ENCODE peak calls at places on chromosomes 16 and 17, in ten cellular contexts. One of them, this sample, is unnamed.

GRCh38 chr17:18185832-18186231 is 2.2 kb downstream of the ALKBH5 start:
- DNase-seq in stimulated activated CD8-positive, alpha-beta memory T cell treated with anti-CD3 and anti-CD28 coated beads, Interleukin-2, amount 100 ng/mL, for 48 hours: no peak
- DNase-seq in cardiac muscle cell: no peak
- DNase-seq in tibial nerve: no peak
- DNase-seq in activated effector memory CD4-positive, alpha-beta T cell treated with anti-CD3 and anti-CD28 coated beads, Interleukin-2, amount 50 U/mL, for 16 hours: no peak
- DNase-seq in D721Med: no peak
- DNase-seq in activated T-cell treated with anti-CD3 and anti-CD28 coated beads, Interleukin-2, amount 50 U/mL, for 1 hour: no peak
- DNase-seq in B cell: no peak
- DNase-seq in hippocampal formation: no peak
- DNase-seq in left ventricle myocardium inferior: no peak
- DNase-seq in this sample: no peak

GRCh38 chr17:63364387-63364786 is 81.7 kb downstream of the CYB561 start:
- DNase-seq in left ventricle myocardium inferior: no peak
- DNase-seq in hippocampal formation: no peak
- DNase-seq in activated T-cell treated with anti-CD3 and anti-CD28 coated beads, Interleukin-2, amount 50 U/mL, for 1 hour: no peak
- DNase-seq in tibial nerve: no peak
- DNase-seq in stimulated activated CD8-positive, alpha-beta memory T cell treated with anti-CD3 and anti-CD28 coated beads, Interleukin-2, amount 100 ng/mL, for 48 hours: no peak
- DNase-seq in activated effector memory CD4-positive, alpha-beta T cell treated with anti-CD3 and anti-CD28 coated beads, Interleukin-2, amount 50 U/mL, for 16 hours: no peak
- DNase-seq in cardiac muscle cell: no peak
- DNase-seq in D721Med: no peak
- DNase-seq in B cell: no peak
- DNase-seq in this sample: no peak

GRCh38 chr16:57519796-57520360 is 16.5 kb downstream of the CCDC102A start:
- DNase-seq in left ventricle myocardium inferior: peak
- DNase-seq in cardiac muscle cell: peak
- DNase-seq in D721Med: peak
- DNase-seq in tibial nerve: peak
- DNase-seq in hippocampal formation: peak
- DNase-seq in activated T-cell treated with anti-CD3 and anti-CD28 coated beads, Interleukin-2, amount 50 U/mL, for 1 hour: peak
- DNase-seq in stimulated activated CD8-positive, alpha-beta memory T cell treated with anti-CD3 and anti-CD28 coated beads, Interleukin-2, amount 100 ng/mL, for 48 hours: peak
- DNase-seq in activated effector memory CD4-positive, alpha-beta T cell treated with anti-CD3 and anti-CD28 coated beads, Interleukin-2, amount 50 U/mL, for 16 hours: peak
- DNase-seq in B cell: peak
- DNase-seq in this sample: peak

GRCh38 chr17:56023851-56024250 is 129.4 kb upstream of the ANKFN1 start:
- DNase-seq in stimulated activated CD8-positive, alpha-beta memory T cell treated with anti-CD3 and anti-CD28 coated beads, Interleukin-2, amount 100 ng/mL, for 48 hours: no peak
- DNase-seq in D721Med: no peak
- DNase-seq in cardiac muscle cell: no peak
- DNase-seq in activated effector memory CD4-positive, alpha-beta T cell treated with anti-CD3 and anti-CD28 coated beads, Interleukin-2, amount 50 U/mL, for 16 hours: no peak
- DNase-seq in left ventricle myocardium inferior: no peak
- DNase-seq in activated T-cell treated with anti-CD3 and anti-CD28 coated beads, Interleukin-2, amount 50 U/mL, for 1 hour: no peak
- DNase-seq in tibial nerve: no peak
- DNase-seq in B cell: no peak
- DNase-seq in hippocampal formation: no peak
- DNase-seq in this sample: no peak

GRCh38 chr17:42399948-42400843 is 12.0 kb upstream of the STAT3 start:
- DNase-seq in left ventricle myocardium inferior: no peak
- DNase-seq in B cell: no peak
- DNase-seq in stimulated activated CD8-positive, alpha-beta memory T cell treated with anti-CD3 and anti-CD28 coated beads, Interleukin-2, amount 100 ng/mL, for 48 hours: no peak
- DNase-seq in tibial nerve: no peak
- DNase-seq in activated T-cell treated with anti-CD3 and anti-CD28 coated beads, Interleukin-2, amount 50 U/mL, for 1 hour: no peak
- DNase-seq in D721Med: no peak
- DNase-seq in cardiac muscle cell: no peak
- DNase-seq in activated effector memory CD4-positive, alpha-beta T cell treated with anti-CD3 and anti-CD28 coated beads, Interleukin-2, amount 50 U/mL, for 16 hours: no peak
- DNase-seq in hippocampal formation: no peak
- DNase-seq in this sample: no peak

GRCh38 chr16:72796222-72796621 is 251.7 kb downstream of the ZFHX3 start:
- DNase-seq in activated effector memory CD4-positive, alpha-beta T cell treated with anti-CD3 and anti-CD28 coated beads, Interleukin-2, amount 50 U/mL, for 16 hours: no peak
- DNase-seq in tibial nerve: no peak
- DNase-seq in hippocampal formation: no peak
- DNase-seq in left ventricle myocardium inferior: no peak
- DNase-seq in B cell: no peak
- DNase-seq in stimulated activated CD8-positive, alpha-beta memory T cell treated with anti-CD3 and anti-CD28 coated beads, Interleukin-2, amount 100 ng/mL, for 48 hours: no peak
- DNase-seq in D721Med: no peak
- DNase-seq in cardiac muscle cell: no peak
- DNase-seq in activated T-cell treated with anti-CD3 and anti-CD28 coated beads, Interleukin-2, amount 50 U/mL, for 1 hour: no peak
- DNase-seq in this sample: no peak

GRCh38 chr16:4693956-4694663 is 748 bp downstream of the NUDT16L1 start:
- DNase-seq in left ventricle myocardium inferior: peak
- DNase-seq in B cell: peak
- DNase-seq in stimulated activated CD8-positive, alpha-beta memory T cell treated with anti-CD3 and anti-CD28 coated beads, Interleukin-2, amount 100 ng/mL, for 48 hours: peak
- DNase-seq in D721Med: no peak
- DNase-seq in activated effector memory CD4-positive, alpha-beta T cell treated with anti-CD3 and anti-CD28 coated beads, Interleukin-2, amount 50 U/mL, for 16 hours: peak
- DNase-seq in tibial nerve: no peak
- DNase-seq in activated T-cell treated with anti-CD3 and anti-CD28 coated beads, Interleukin-2, amount 50 U/mL, for 1 hour: peak
- DNase-seq in hippocampal formation: no peak
- DNase-seq in cardiac muscle cell: peak
- DNase-seq in this sample: no peak

GRCh38 chr17:17058304-17058703 is 16.0 kb downstream of the MPRIP start:
- DNase-seq in B cell: no peak
- DNase-seq in hippocampal formation: no peak
- DNase-seq in activated effector memory CD4-positive, alpha-beta T cell treated with anti-CD3 and anti-CD28 coated beads, Interleukin-2, amount 50 U/mL, for 16 hours: peak
- DNase-seq in activated T-cell treated with anti-CD3 and anti-CD28 coated beads, Interleukin-2, amount 50 U/mL, for 1 hour: no peak
- DNase-seq in D721Med: no peak
- DNase-seq in stimulated activated CD8-positive, alpha-beta memory T cell treated with anti-CD3 and anti-CD28 coated beads, Interleukin-2, amount 100 ng/mL, for 48 hours: no peak
- DNase-seq in tibial nerve: no peak
- DNase-seq in left ventricle myocardium inferior: no peak
- DNase-seq in cardiac muscle cell: no peak
- DNase-seq in this sample: no peak

GRCh38 chr17:50144845-50145531 is 5.5 kb downstream of the PPP1R9B start:
- DNase-seq in activated effector memory CD4-positive, alpha-beta T cell treated with anti-CD3 and anti-CD28 coated beads, Interleukin-2, amount 50 U/mL, for 16 hours: no peak
- DNase-seq in hippocampal formation: no peak
- DNase-seq in tibial nerve: no peak
- DNase-seq in stimulated activated CD8-positive, alpha-beta memory T cell treated with anti-CD3 and anti-CD28 coated beads, Interleukin-2, amount 100 ng/mL, for 48 hours: no peak
- DNase-seq in cardiac muscle cell: no peak
- DNase-seq in D721Med: no peak
- DNase-seq in activated T-cell treated with anti-CD3 and anti-CD28 coated beads, Interleukin-2, amount 50 U/mL, for 1 hour: peak
- DNase-seq in left ventricle myocardium inferior: no peak
- DNase-seq in B cell: no peak
- DNase-seq in this sample: no peak

GRCh38 chr16:17414421-17414820 is 56.3 kb downstream of the XYLT1 start:
- DNase-seq in tibial nerve: no peak
- DNase-seq in stimulated activated CD8-positive, alpha-beta memory T cell treated with anti-CD3 and anti-CD28 coated beads, Interleukin-2, amount 100 ng/mL, for 48 hours: peak
- DNase-seq in B cell: peak
- DNase-seq in hippocampal formation: no peak
- DNase-seq in left ventricle myocardium inferior: no peak
- DNase-seq in cardiac muscle cell: no peak
- DNase-seq in activated T-cell treated with anti-CD3 and anti-CD28 coated beads, Interleukin-2, amount 50 U/mL, for 1 hour: no peak
- DNase-seq in activated effector memory CD4-positive, alpha-beta T cell treated with anti-CD3 and anti-CD28 coated beads, Interleukin-2, amount 50 U/mL, for 16 hours: peak
- DNase-seq in D721Med: no peak
- DNase-seq in this sample: no peak

GRCh38 chr17:81912441-81913309 is 1.5 kb upstream of the PCYT2 start:
- DNase-seq in D721Med: no peak
- DNase-seq in activated effector memory CD4-positive, alpha-beta T cell treated with anti-CD3 and anti-CD28 coated beads, Interleukin-2, amount 50 U/mL, for 16 hours: no peak
- DNase-seq in cardiac muscle cell: no peak
- DNase-seq in activated T-cell treated with anti-CD3 and anti-CD28 coated beads, Interleukin-2, amount 50 U/mL, for 1 hour: no peak
- DNase-seq in stimulated activated CD8-positive, alpha-beta memory T cell treated with anti-CD3 and anti-CD28 coated beads, Interleukin-2, amount 100 ng/mL, for 48 hours: no peak
- DNase-seq in hippocampal formation: no peak
- DNase-seq in left ventricle myocardium inferior: no peak
- DNase-seq in B cell: no peak
- DNase-seq in tibial nerve: no peak
- DNase-seq in this sample: no peak

GRCh38 chr17:72336026-72336803 is 215.4 kb downstream of the SOX9 start:
- DNase-seq in stimulated activated CD8-positive, alpha-beta memory T cell treated with anti-CD3 and anti-CD28 coated beads, Interleukin-2, amount 100 ng/mL, for 48 hours: no peak
- DNase-seq in left ventricle myocardium inferior: no peak
- DNase-seq in activated effector memory CD4-positive, alpha-beta T cell treated with anti-CD3 and anti-CD28 coated beads, Interleukin-2, amount 50 U/mL, for 16 hours: no peak
- DNase-seq in D721Med: no peak
- DNase-seq in hippocampal formation: peak
- DNase-seq in tibial nerve: no peak
- DNase-seq in cardiac muscle cell: no peak
- DNase-seq in B cell: no peak
- DNase-seq in activated T-cell treated with anti-CD3 and anti-CD28 coated beads, Interleukin-2, amount 50 U/mL, for 1 hour: no peak
- DNase-seq in this sample: peak